ENCODE peak calls at places on chromosomes 12 and 14, in eight cellular contexts. Z is HEK293T; H is NCI-H774; P is transverse colon; V is OCI-LY7; J is activated B cell treated with CpG ODN at 0.5 μM for 24 hours; I is activated T-helper 1 cell treated with anti-CD3 and anti-CD28 coated beads, Interleukin-2, amount 50 U/mL, for 16 hours; G is NCI-H2171. Q is an unnamed sample.

GRCh38 chr12:69671597-69671996 is 27.5 kb downstream of the BEST3 start:
- DNase-seq in G (no peak), V (no peak), P (no peak), I (no peak), H (no peak), J (no peak), Z (no peak), Q (no peak)

GRCh38 chr14:50475460-50475859 is 56.9 kb downstream of the MAP4K5 start:
- DNase-seq in Z (no peak), I (no peak), G (no peak), H (no peak), V (no peak), J (no peak), P (no peak), Q (no peak)

GRCh38 chr14:49770212-49770817 is 2.4 kb downstream of the KLHDC2 start:
- DNase-seq in G (no peak), I (no peak), H (no peak), J (no peak), P (peak; percentile 69), Z (peak; percentile 16), V (no peak), Q (no peak)

GRCh38 chr14:68941820-68942219 is 37.3 kb downstream of the ACTN1 start:
- DNase-seq in Z (peak; percentile 30), P (peak; percentile 53), G (no peak), H (no peak), I (no peak), J (no peak), V (no peak), Q (peak; percentile 93)

GRCh38 chr14:50816419-50817047 is 14.4 kb downstream of the NIN start:
- DNase-seq in I (no peak), H (no peak), J (no peak), V (no peak), Z (no peak), G (no peak), P (no peak), Q (no peak)

GRCh38 chr12:1913377-1914115 is 4.9 kb downstream of the CACNA2D4 start:
- DNase-seq in V (no peak), G (no peak), H (no peak), P (no peak), Z (peak; percentile 4), I (no peak), J (no peak), Q (no peak)

GRCh38 chr12:105554223-105554678 is 223.8 kb downstream of the C12orf75 start:
- DNase-seq in V (no peak), J (no peak), G (no peak), Z (no peak), I (no peak), P (no peak), H (no peak), Q (no peak)

GRCh38 chr12:94429191-94429590 is 30.5 kb downstream of the CEP83 start:
- DNase-seq in P (no peak), H (no peak), G (no peak), I (no peak), V (no peak), J (no peak), Z (no peak), Q (no peak)

GRCh38 chr12:105922670-105923102 is 216.1 kb downstream of the NUAK1 start:
- DNase-seq in V (no peak), I (no peak), Z (no peak), J (no peak), P (no peak), H (no peak), G (no peak), Q (no peak)

GRCh38 chr14:62436256-62436655 is 609.0 kb downstream of the KCNH5 start:
- DNase-seq in Z (no peak), I (no peak), J (no peak), H (no peak), P (no peak), G (no peak), V (no peak), Q (no peak)

GRCh38 chr12:54215990-54216579 is 27.3 kb upstream of the SMUG1 start:
- DNase-seq in J (no peak), Z (no peak), I (no peak), G (no peak), H (peak; percentile 40), P (peak; percentile 21), V (peak; percentile 87), Q (no peak)

GRCh38 chr14:55913324-55914035 is 204.7 kb upstream of the PELI2 start:
- DNase-seq in J (no peak), G (no peak), I (no peak), V (no peak), Z (no peak), H (no peak), P (no peak), Q (no peak)

GRCh38 chr14:71533396-71533795 is 398.8 kb upstream of the RGS6 start:
- DNase-seq in P (no peak), J (no peak), I (no peak), G (no peak), H (no peak), Z (no peak), V (no peak), Q (no peak)

GRCh38 chr14:41607966-41608663 is 1.4 kb downstream of the LRFN5 start:
- DNase-seq in Z (peak; percentile 10), G (peak; percentile 42), V (no peak), H (peak; percentile 55), P (no peak), J (no peak), I (no peak), Q (no peak)

GRCh38 chr12:122035292-122035691 is 13.6 kb downstream of the BCL7A start:
- DNase-seq in Z (no peak), H (no peak), I (no peak), P (no peak), V (no peak), G (no peak), J (no peak), Q (no peak)

GRCh38 chr12:6200266-6201198 is at the start of gene CD9:
- DNase-seq in Z (peak; percentile 76), I (no peak), V (no peak), P (peak; percentile 88), H (peak; percentile 62), G (no peak), J (peak; percentile 24), Q (no peak)

GRCh38 chr14:24179961-24180726 is 8.3 kb downstream of the REC8 start:
- DNase-seq in V (no peak), H (no peak), G (no peak), Z (no peak), I (no peak), P (no peak), J (no peak), Q (no peak)

GRCh38 chr12:15757553-15758255 is 31.5 kb downstream of the EPS8 start:
- DNase-seq in I (no peak), P (no peak), J (no peak), Z (no peak), H (no peak), V (no peak), G (no peak), Q (peak; percentile 69)

GRCh38 chr14:28468191-28469151 is 298.1 kb upstream of the FOXG1 start:
- DNase-seq in H (no peak), J (no peak), V (no peak), I (no peak), Z (no peak), P (no peak), G (no peak), Q (no peak)

GRCh38 chr12:89236748-89237428 is 115.4 kb downstream of the DUSP6 start:
- DNase-seq in G (no peak), P (no peak), H (no peak), Z (no peak), J (no peak), V (no peak), I (no peak), Q (no peak)

GRCh38 chr14:76953196-76953945 is 75.1 kb downstream of the IRF2BPL start:
- DNase-seq in V (no peak), J (peak; percentile 38), Z (no peak), P (peak; percentile 71), H (peak; percentile 23), I (peak; percentile 18), G (no peak), Q (peak; percentile 92)

GRCh38 chr14:61537567-61538463 is 157.5 kb upstream of the HIF1A start:
- DNase-seq in H (peak; percentile 35), Z (no peak), J (no peak), P (peak; percentile 82), V (peak; percentile 37), I (peak; percentile 25), G (peak; percentile 47), Q (peak; percentile 98)

GRCh38 chr12:114918535-114919233 is 234.7 kb upstream of the TBX3 start:
- DNase-seq in V (no peak), G (no peak), Z (no peak), H (no peak), J (no peak), P (peak; percentile 62), I (no peak), Q (no peak)

Q was measured in keratinocyte.